ENCODE peak calls at places on chromosomes 7 and 10, in seven cellular contexts. V is CD4-positive, alpha-beta memory T cell; P is activated CD4-positive, alpha-beta T cell treated with anti-CD3 and anti-CD28 coated beads for 48 hours; H is left colon; T is HT-29; B is H4; S is NCI-H1694 treated with DMSO at 0.1 percent for 48 hours. Z is an unnamed sample.

GRCh38 chr10:46323176-46323575 is 36.4 kb downstream of the ANTXRL start:
- DNase-seq in V (no peak), P (no peak), H (no peak), T (no peak), B (no peak), S (no peak), Z (no peak)

GRCh38 chr10:120505056-120505455 is 48.0 kb downstream of the PLPP4 start:
- DNase-seq in V (no peak), P (no peak), H (no peak), T (no peak), B (no peak), S (no peak), Z (no peak)

GRCh38 chr7:115593111-115593510 is 437.5 kb downstream of the TFEC start:
- DNase-seq in V (no peak), P (no peak), H (no peak), T (no peak), B (no peak), S (no peak), Z (no peak)

GRCh38 chr10:21340341-21340740 is 185.1 kb downstream of the SKIDA1 start:
- DNase-seq in V (no peak), P (no peak), H (no peak), T (peak; percentile 23), B (no peak), S (no peak), Z (no peak)

GRCh38 chr10:14016011-14016536 is 314.6 kb downstream of the FRMD4A start:
- DNase-seq in V (peak; percentile 6), P (no peak), H (peak; percentile 44), T (no peak), B (no peak), S (no peak), Z (no peak)

GRCh38 chr10:121409466-121410104 is 188.7 kb downstream of the FGFR2 start:
- DNase-seq in V (no peak), P (no peak), H (no peak), T (no peak), B (no peak), S (no peak), Z (no peak)

GRCh38 chr7:16417958-16418357 is 3.4 kb downstream of the CRPPA start:
- DNase-seq in V (no peak), P (no peak), H (no peak), T (no peak), B (no peak), S (no peak), Z (no peak)

GRCh38 chr10:118496525-118496924 is 98.9 kb downstream of the PRLHR start:
- DNase-seq in V (no peak), P (no peak), H (peak; percentile 61), T (no peak), B (no peak), S (no peak), Z (no peak)

GRCh38 chr7:45469103-45469502 is 105.1 kb upstream of the ADCY1 start:
- DNase-seq in V (no peak), P (no peak), H (no peak), T (no peak), B (peak; percentile 48), S (no peak), Z (no peak)

GRCh38 chr10:89458289-89458688 is 43.9 kb downstream of the IFIT5 start:
- DNase-seq in V (no peak), P (no peak), H (no peak), T (peak; percentile 36), B (peak; percentile 58), S (no peak), Z (no peak)

GRCh38 chr7:71733108-71733870 is 601.3 kb downstream of the GALNT17 start:
- DNase-seq in V (peak; percentile 49), P (peak; percentile 84), H (peak; percentile 44), T (peak; percentile 95), B (peak; percentile 71), S (peak; percentile 84), Z (peak; percentile 84)

GRCh38 chr10:71575446-71575845 is 144.1 kb downstream of the C10orf105 start:
- DNase-seq in V (no peak), P (no peak), H (no peak), T (no peak), B (no peak), S (no peak), Z (no peak)

GRCh38 chr7:35405461-35405860 is 151.6 kb upstream of the TBX20 start:
- DNase-seq in V (no peak), P (no peak), H (no peak), T (no peak), B (no peak), S (no peak), Z (no peak)

GRCh38 chr10:69124558-69125121 is 662 bp downstream of the VPS26A start:
- DNase-seq in V (peak; percentile 50), P (peak; percentile 57), H (peak; percentile 70), T (peak; percentile 83), B (peak; percentile 11), S (peak; percentile 5), Z (peak; percentile 44)

GRCh38 chr7:51369746-51370145 is 53.1 kb upstream of the COBL start:
- DNase-seq in V (no peak), P (no peak), H (no peak), T (peak; percentile 55), B (no peak), S (no peak), Z (peak; percentile 58)

GRCh38 chr10:63886281-63887025 is 365.3 kb downstream of the REEP3 start:
- DNase-seq in V (no peak), P (no peak), H (no peak), T (no peak), B (no peak), S (no peak), Z (no peak)

GRCh38 chr10:13162013-13162364 is 631 bp downstream of the MCM10 start:
- DNase-seq in V (no peak), P (peak; percentile 35), H (no peak), T (no peak), B (no peak), S (no peak), Z (no peak)

GRCh38 chr7:67564978-67565377 is 568.3 kb downstream of the TYW1 start:
- DNase-seq in V (no peak), P (no peak), H (peak; percentile 30), T (no peak), B (no peak), S (no peak), Z (no peak)

GRCh38 chr7:64320547-64321495 is 7.1 kb downstream of the ZNF736 start:
- DNase-seq in V (no peak), P (no peak), H (no peak), T (no peak), B (no peak), S (no peak), Z (no peak)

GRCh38 chr7:159064121-159064815 is 80.4 kb downstream of the VIPR2 start:
- DNase-seq in V (no peak), P (no peak), H (no peak), T (no peak), B (no peak), S (no peak), Z (no peak)

GRCh38 chr10:36574212-36574611 is 551.2 kb upstream of the ANKRD30A start:
- DNase-seq in V (no peak), P (no peak), H (no peak), T (no peak), B (no peak), S (no peak), Z (no peak)

GRCh38 chr7:101108330-101108857 is 18.5 kb upstream of the SERPINE1 start:
- DNase-seq in V (no peak), P (no peak), H (no peak), T (no peak), B (no peak), S (no peak), Z (no peak)

GRCh38 chr10:93115661-93116383 is 42.1 kb downstream of the CYP26A1 start:
- DNase-seq in V (peak; percentile 64), P (peak; percentile 81), H (peak; percentile 54), T (peak; percentile 78), B (peak; percentile 50), S (no peak), Z (peak; percentile 79)

GRCh38 chr7:18546576-18546975 is 51.0 kb downstream of the HDAC9 start:
- DNase-seq in V (no peak), P (no peak), H (no peak), T (no peak), B (no peak), S (no peak), Z (no peak)

GRCh38 chr7:125423444-125424155 is 494.0 kb upstream of the POT1 start:
- DNase-seq in V (no peak), P (no peak), H (no peak), T (no peak), B (peak; percentile 19), S (no peak), Z (no peak)

GRCh38 chr7:151330181-151330580 is 11.4 kb upstream of the NUB1 start:
- DNase-seq in V (no peak), P (no peak), H (no peak), T (no peak), B (no peak), S (no peak), Z (no peak)

GRCh38 chr7:151125459-151125834 is 39.2 kb downstream of the AGAP3 start:
- DNase-seq in V (no peak), P (no peak), H (peak; percentile 73), T (peak; percentile 81), B (no peak), S (no peak), Z (no peak)

GRCh38 chr7:142854505-142855400 is at the start of gene EPHB6:
- DNase-seq in V (peak; percentile 49), P (peak; percentile 64), H (peak; percentile 71), T (peak; percentile 80), B (peak; percentile 48), S (no peak), Z (peak; percentile 67)

GRCh38 chr10:106705576-106706526 is 458.7 kb downstream of the SORCS1 start:
- DNase-seq in V (no peak), P (peak; percentile 54), H (peak; percentile 33), T (peak; percentile 71), B (peak; percentile 48), S (peak; percentile 6), Z (peak; percentile 69)